ENCODE peak calls at places on chromosomes 13 and 19, in four cellular contexts. W, Q, E and M are unnamed samples. For H3K4me1, the result is how much of the 10 kb centered on the place peaks cover.

GRCh38 chr13:107295391-107296157 is 727.6 kb upstream of the ARGLU1 start:
- DNase-seq in W (no peak), Q (no peak), E (no peak), M (no peak)

GRCh38 chr13:90950134-90950533 is 397.4 kb upstream of the MIR17HG start:
- DNase-seq in W (no peak), Q (no peak), E (no peak), M (no peak)

GRCh38 chr13:42574435-42575311 is 721 bp downstream of the TNFSF11 start:
- DNase-seq in W (no peak), Q (no peak), E (no peak), M (no peak)

GRCh38 chr13:41864658-41865057 is 96.3 kb downstream of the VWA8 start:
- DNase-seq in W (no peak), Q (no peak), E (no peak), M (no peak)

GRCh38 chr19:46821512-46822359 is 28.9 kb downstream of the AP2S1 start:
- DNase-seq in W (no peak), Q (peak), E (no peak), M (no peak)

GRCh38 chr19:40640744-40641143 is 39.6 kb downstream of the LTBP4 start:
- DNase-seq in W (peak), Q (no peak), E (peak), M (no peak)

GRCh38 chr13:82070411-82070810 is 1729.5 kb upstream of the SPRY2 start:
- DNase-seq in W (no peak), Q (no peak), E (no peak), M (no peak)

GRCh38 chr13:111210488-111210887 is 95.4 kb downstream of the ARHGEF7 start:
- DNase-seq in W (no peak), Q (no peak), E (no peak), M (no peak)

GRCh38 chr19:13492128-13492527 is 14.2 kb downstream of the CACNA1A start:
- DNase-seq in W (no peak), Q (no peak), E (no peak), M (no peak)

GRCh38 chr19:926595-927043 is 784 bp downstream of the ARID3A start:
- DNase-seq in W (peak), Q (peak), E (peak), M (peak)

DNA sequence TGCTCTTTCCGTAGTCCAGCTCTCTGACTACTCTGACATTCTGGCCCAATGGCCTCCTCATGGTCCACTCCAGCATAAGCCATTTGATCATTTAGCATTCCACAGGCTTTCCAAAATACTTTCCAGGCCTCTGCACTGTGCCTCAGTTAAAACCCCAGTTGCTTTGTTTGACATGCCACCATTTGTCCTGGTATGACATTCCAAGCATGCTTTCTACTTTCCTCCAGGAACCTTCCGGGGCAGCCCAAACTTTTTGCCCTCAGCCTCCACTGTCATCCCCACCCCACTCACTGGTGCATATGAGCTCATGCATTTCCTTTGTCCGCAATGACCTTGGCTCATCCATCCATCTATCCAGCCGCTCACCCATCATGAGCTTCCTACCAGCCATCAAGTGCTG is 41.8 kb upstream of the WASF3 start:
- DNase-seq in W (no peak), Q (no peak), E (no peak), M (no peak)
- H3K4me1 ChIP-seq in W (under half), Q (under half), E (under half), M (under half)

GRCh38 chr19:45408830-45409593 is 2.6 kb downstream of the POLR1G start:
- DNase-seq in W (no peak), Q (no peak), E (no peak), M (no peak)

GRCh38 chr19:45405435-45406164 is 731 bp upstream of the PPP1R13L start:
- DNase-seq in W (peak), Q (peak), E (peak), M (peak)

GRCh38 chr19:45406165-45406956 is at the start of gene POLR1G:
- DNase-seq in W (peak), Q (peak), E (peak), M (peak)

GRCh38 chr19:45408121-45408520 is 1.7 kb downstream of the POLR1G start:
- DNase-seq in W (no peak), Q (no peak), E (no peak), M (no peak)

DNA sequence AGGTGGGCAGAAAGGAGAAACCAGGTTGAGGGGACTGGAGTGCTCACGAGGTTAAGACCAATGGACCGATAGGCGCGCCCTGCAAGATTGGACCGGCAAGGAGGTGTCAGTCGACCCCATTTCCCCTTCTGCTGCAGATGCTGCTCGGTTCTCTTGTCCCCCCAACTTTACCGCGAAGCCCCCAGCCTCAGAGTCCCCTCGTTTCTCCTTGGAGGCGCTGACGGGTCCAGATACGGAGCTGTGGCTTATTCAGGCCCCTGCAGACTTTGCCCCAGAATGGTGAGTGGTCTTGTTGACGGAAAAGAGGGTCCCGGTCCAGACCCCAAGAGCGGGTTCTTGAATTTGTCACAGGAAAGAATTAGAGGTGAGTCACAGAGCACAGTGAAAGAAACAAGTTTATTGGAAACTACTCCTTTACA is 522 bp downstream of the POLR1G start:
- DNase-seq in W (no peak), Q (no peak), E (no peak), M (no peak)
- TF ChIP-seq EP300 in W (no peak), Q (no peak), E (no peak), M (no peak)

GRCh38 chr19:50835103-50835784 is 1.9 kb upstream of the KLK15 start:
- DNase-seq in W (no peak), Q (peak), E (no peak), M (no peak)

GRCh38 chr19:50837300-50837699 is 3.9 kb upstream of the KLK15 start:
- DNase-seq in W (no peak), Q (peak), E (no peak), M (no peak)

GRCh38 chr19:50838239-50838638 is 4.9 kb upstream of the KLK15 start:
- DNase-seq in W (peak), Q (no peak), E (no peak), M (no peak)

GRCh38 chr19:50835785-50836542 is 2.6 kb upstream of the KLK15 start:
- DNase-seq in W (peak), Q (peak), E (peak), M (peak)

DNA sequence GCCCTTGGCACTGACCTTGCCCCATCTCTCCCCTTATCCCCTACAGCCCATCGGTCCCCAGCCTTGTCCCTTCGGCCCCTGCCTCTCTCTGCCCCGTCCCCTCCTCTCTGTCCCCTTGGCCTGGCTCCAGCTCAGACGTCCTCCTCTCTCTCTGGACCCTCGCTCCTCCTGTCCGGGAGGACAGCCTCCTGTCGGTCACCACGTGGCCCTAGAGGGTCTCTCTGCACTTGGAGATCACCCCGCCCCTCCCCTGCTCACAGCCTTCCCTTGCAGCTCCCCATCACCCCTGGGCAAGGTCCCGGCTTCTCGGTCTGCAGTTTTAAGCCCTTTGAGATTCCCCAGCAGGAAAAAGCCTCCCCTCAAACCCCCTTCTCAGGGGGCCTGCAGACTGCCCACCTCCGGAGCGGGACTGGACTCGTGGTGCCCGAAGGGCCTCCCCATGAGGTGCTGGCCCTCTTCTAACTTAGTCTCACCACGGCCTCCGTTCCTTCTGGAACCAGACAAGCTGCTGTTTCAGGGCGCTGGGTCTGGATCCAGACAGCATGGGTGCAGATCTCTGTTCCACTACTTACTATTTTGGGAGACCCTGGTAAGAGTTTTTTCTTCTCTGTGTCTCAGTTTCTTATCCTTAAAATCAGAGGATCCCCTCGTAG is 3.3 kb upstream of the KLK15 start:
- DNase-seq in W (no peak), Q (peak), E (no peak), M (no peak)
- H3K4me3 ChIP-seq in W (peak), Q (peak), E (no peak), M (peak)

GRCh38 chr13:99074693-99075092 is 96.8 kb upstream of the DOCK9 start:
- DNase-seq in W (no peak), Q (no peak), E (no peak), M (no peak)

GRCh38 chr13:99078014-99078771 is 100.3 kb upstream of the DOCK9 start:
- DNase-seq in W (peak), Q (no peak), E (no peak), M (no peak)

GRCh38 chr13:99072356-99072755 is 94.5 kb upstream of the DOCK9 start:
- DNase-seq in W (no peak), Q (no peak), E (no peak), M (no peak)

GRCh38 chr13:99072941-99073340 is 95.1 kb upstream of the DOCK9 start:
- DNase-seq in W (no peak), Q (no peak), E (no peak), M (no peak)

GRCh38 chr13:99075268-99076191 is 97.7 kb upstream of the DOCK9 start:
- DNase-seq in W (no peak), Q (no peak), E (no peak), M (no peak)
- H3K4me1 ChIP-seq in W (under half), Q (under half), E (under half), M (under half)

GRCh38 chr19:48553676-48554384 is 1.9 kb downstream of the SULT2B1 start:
- DNase-seq in W (peak), Q (peak), E (no peak), M (peak)

GRCh38 chr19:48554385-48555091 is 2.6 kb downstream of the SULT2B1 start:
- DNase-seq in W (no peak), Q (no peak), E (no peak), M (no peak)

GRCh38 chr19:48552406-48553322 is 692 bp downstream of the SULT2B1 start:
- DNase-seq in W (no peak), Q (no peak), E (no peak), M (no peak)

GRCh38 chr19:48549380-48549779 is 2.6 kb upstream of the SULT2B1 start:
- DNase-seq in W (no peak), Q (no peak), E (no peak), M (no peak)

DNA sequence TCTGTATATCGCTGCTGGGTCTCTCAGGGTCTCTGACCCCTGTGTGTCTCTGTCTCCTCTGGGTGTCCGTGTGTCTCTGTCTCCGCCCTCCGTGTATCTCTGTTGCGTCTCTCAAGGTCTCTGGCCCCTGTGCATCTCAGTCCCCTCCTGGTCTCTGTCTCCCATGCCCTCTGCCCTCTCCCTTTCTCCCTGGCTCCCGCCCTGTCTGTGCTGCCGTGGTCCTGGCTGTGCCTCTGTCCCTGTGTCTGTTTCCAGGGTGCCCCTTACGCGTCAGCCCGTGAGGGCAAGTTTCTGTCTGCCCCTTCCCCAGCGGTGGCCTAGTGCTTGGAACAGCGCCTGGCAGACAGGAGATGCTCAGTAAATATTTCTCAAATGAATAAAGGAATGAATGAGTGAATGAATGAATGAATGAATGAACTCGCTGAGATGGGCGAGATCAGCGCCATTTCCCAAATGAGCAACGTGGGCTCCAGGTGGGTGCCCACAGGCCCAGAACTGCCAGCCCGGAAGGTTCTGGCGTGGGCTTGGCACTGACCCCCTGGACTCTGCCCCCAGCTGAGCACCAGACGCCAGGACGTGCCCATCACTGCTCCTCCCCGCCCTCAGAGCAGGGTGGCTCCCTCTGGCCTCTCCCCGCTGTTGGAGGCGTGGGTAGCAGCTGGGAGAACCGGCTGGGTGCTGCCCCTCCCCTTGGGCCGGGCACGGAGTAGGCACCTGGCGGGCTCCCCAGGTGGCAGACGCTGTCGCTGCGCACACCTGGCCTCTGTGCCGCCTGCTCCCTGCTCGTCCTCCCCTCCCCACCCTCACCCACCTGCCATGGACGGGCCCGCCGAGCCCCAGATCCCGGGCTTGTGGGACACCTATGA is at the start of gene SULT2B1:
- DNase-seq in W (no peak), Q (peak), E (no peak), M (peak)
- TF ChIP-seq EP300 in W (no peak), Q (no peak), E (no peak), M (no peak)

GRCh38 chr13:113210834-113211233 is 1.4 kb downstream of the CUL4A start:
- DNase-seq in W (no peak), Q (no peak), E (no peak), M (no peak)

GRCh38 chr13:113209880-113210421 is 538 bp downstream of the CUL4A start:
- DNase-seq in W (peak), Q (peak), E (peak), M (peak)

GRCh38 chr13:113207890-113208423 is 512 bp downstream of the PCID2 start:
- DNase-seq in W (no peak), Q (peak), E (no peak), M (no peak)

GRCh38 chr13:113209336-113209879 is at the start of gene CUL4A:
- DNase-seq in W (peak), Q (peak), E (peak), M (peak)

GRCh38 chr13:113208424-113209335 is at the start of gene PCID2:
- DNase-seq in W (peak), Q (peak), E (peak), M (peak)
- H3K4me3 ChIP-seq in W (peak), Q (peak), E (peak), M (peak)

DNA sequence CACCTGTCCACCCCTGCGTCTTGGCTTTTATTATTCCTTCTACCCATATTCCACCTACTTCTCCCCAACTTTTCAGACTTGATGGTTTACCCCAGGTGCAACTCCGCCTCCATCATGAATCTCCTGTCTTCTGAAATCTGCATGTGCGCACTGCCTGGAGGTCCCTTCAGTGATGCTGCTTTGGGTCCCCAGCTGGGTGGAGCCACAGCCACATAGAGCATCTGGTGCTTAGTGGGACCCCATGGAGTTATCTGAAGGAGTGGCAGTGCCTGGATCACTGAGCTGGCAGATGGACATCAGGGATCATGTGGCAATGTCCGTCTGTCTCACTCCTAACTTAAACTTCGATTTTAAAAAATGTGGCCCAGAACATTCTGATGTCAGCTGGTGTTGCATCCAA is 13.5 kb downstream of the ZNF536 start:
- DNase-seq in W (no peak), Q (no peak), E (no peak), M (peak)
- H3K4me1 ChIP-seq in W (under half), Q (under half), E (under half), M (under half)

GRCh38 chr13:29901714-29902631 is 51.6 kb upstream of the UBL3 start:
- DNase-seq in W (no peak), Q (peak), E (no peak), M (no peak)
- TF ChIP-seq EP300 in W (no peak), Q (peak), E (no peak), M (no peak)

GRCh38 chr19:17402982-17403855 is 2.2 kb downstream of the BST2 start:
- DNase-seq in W (peak), Q (no peak), E (peak), M (no peak)
- H3K4me3 ChIP-seq in W (peak), Q (peak), E (peak), M (peak)

GRCh38 chr13:51618626-51619025 is 34.4 kb downstream of the WDFY2 start:
- DNase-seq in W (no peak), Q (no peak), E (no peak), M (no peak)

GRCh38 chr13:51621597-51621996 is 37.3 kb downstream of the WDFY2 start:
- DNase-seq in W (no peak), Q (no peak), E (no peak), M (no peak)

GRCh38 chr13:51619614-51620013 is 35.4 kb downstream of the WDFY2 start:
- DNase-seq in W (no peak), Q (no peak), E (no peak), M (no peak)

GRCh38 chr13:51623473-51623872 is 39.2 kb downstream of the WDFY2 start:
- DNase-seq in W (no peak), Q (no peak), E (no peak), M (no peak)

GRCh38 chr13:51620165-51620983 is 36.1 kb downstream of the WDFY2 start:
- DNase-seq in W (no peak), Q (no peak), E (no peak), M (no peak)
- H3K4me1 ChIP-seq in W (under half), Q (under half), E (under half), M (under half)